ENCODE peak calls at places on chromosome 2, in four cellular contexts. F is kidney glomerular epithelial cell, C is NCI-H1092, U is foreskin fibroblast. O is an unnamed sample.
A peak's percentile ranks its signal among the peaks of the same experiment; 100 is the strongest.

GRCh38 chr2:60468390-60469085 is 84.9 kb downstream of the BCL11A start:
- DNase-seq in U (peak; percentile 8), C (no peak), F (no peak), O (no peak)

GRCh38 chr2:203819434-203820133 is 48.0 kb upstream of the CTLA4 start:
- DNase-seq in U (no peak), F (no peak), C (no peak), O (no peak)

GRCh38 chr2:165825041-165825440 is 31.0 kb upstream of the GALNT3 start:
- DNase-seq in C (peak; percentile 71), U (no peak), F (no peak), O (no peak)

GRCh38 chr2:37829616-37830385 is 95.3 kb upstream of the RMDN2 start:
- DNase-seq in U (no peak), C (no peak), F (no peak), O (no peak)

GRCh38 chr2:67792796-67793195 is 270.0 kb downstream of the C1D start:
- DNase-seq in U (no peak), C (no peak), F (no peak), O (no peak)

GRCh38 chr2:47990503-47990902 is 84.2 kb upstream of the FBXO11 start:
- DNase-seq in F (no peak), U (no peak), C (no peak), O (no peak)

GRCh38 chr2:237910576-237911362 is 51.3 kb downstream of the RAMP1 start:
- DNase-seq in F (no peak), C (no peak), U (no peak), O (no peak)

GRCh38 chr2:101467306-101467705 is 7.6 kb downstream of the RFX8 start:
- DNase-seq in C (no peak), U (no peak), F (no peak), O (no peak)

GRCh38 chr2:160063266-160063665 is 851 bp upstream of the PLA2R1 start:
- DNase-seq in C (no peak), F (no peak), U (no peak), O (no peak)

GRCh38 chr2:32632089-32632488 is 4.2 kb downstream of the TTC27 start:
- DNase-seq in F (no peak), C (no peak), U (no peak), O (no peak)

GRCh38 chr2:41722668-41723369 is 325.0 kb upstream of the PKDCC start:
- DNase-seq in C (no peak), U (peak; percentile 59), F (peak; percentile 81), O (no peak)

GRCh38 chr2:203743441-203743932 is 37.0 kb downstream of the CD28 start:
- DNase-seq in F (no peak), C (no peak), U (peak; percentile 99), O (no peak)

GRCh38 chr2:190889175-190889943 is 8.7 kb downstream of the GLS start:
- DNase-seq in U (no peak), C (no peak), F (no peak), O (no peak)

GRCh38 chr2:230774348-230774951 is 61.8 kb downstream of the CAB39 start:
- DNase-seq in F (peak; percentile 72), C (no peak), U (peak; percentile 73), O (no peak)

GRCh38 chr2:23637011-23637778 is 252.2 kb downstream of the KLHL29 start:
- DNase-seq in U (peak; percentile 50), F (no peak), C (no peak), O (no peak)

GRCh38 chr2:56191617-56192016 is 7.8 kb downstream of the CCDC85A start:
- DNase-seq in C (peak; percentile 20), U (no peak), F (peak; percentile 52), O (no peak)

GRCh38 chr2:439077-439476 is 151.2 kb upstream of the ALKAL2 start:
- DNase-seq in F (no peak), C (no peak), U (no peak), O (no peak)

GRCh38 chr2:43269074-43269572 is 42.7 kb upstream of the ZFP36L2 start:
- DNase-seq in C (peak; percentile 34), U (peak; percentile 100), F (peak; percentile 42), O (no peak)